ENCODE peak calls at places on chromosomes 16 and 17, in five cellular contexts. F, O, Z, G and W are unnamed samples.
A peak's percentile ranks its signal among the peaks of the same experiment; 100 is the strongest.

GRCh38 chr17:69967910-69968411 is 107.1 kb upstream of the KCNJ16 start:
- DNase-seq in F (no peak), O (no peak), Z (no peak), G (no peak), W (no peak)

GRCh38 chr17:15651583-15652110 is 32.1 kb upstream of the FBXW10B start:
- DNase-seq in F (peak; percentile 99), O (peak; percentile 84), Z (peak; percentile 94), G (peak; percentile 91), W (peak; percentile 95)

GRCh38 chr17:40519089-40519775 is 17.8 kb upstream of the TNS4 start:
- DNase-seq in F (no peak), O (no peak), Z (no peak), G (no peak), W (no peak)

GRCh38 chr17:7352559-7352889 is 562 bp downstream of the KCTD11 start:
- DNase-seq in F (no peak), O (no peak), Z (no peak), G (no peak), W (no peak)

GRCh38 chr16:86383488-86384262 is 126.7 kb upstream of the FOXF1 start:
- DNase-seq in F (peak; percentile 60), O (no peak), Z (no peak), G (no peak), W (no peak)

GRCh38 chr17:67316776-67317175 is 49.6 kb downstream of the PSMD12 start:
- DNase-seq in F (no peak), O (no peak), Z (no peak), G (no peak), W (no peak)

GRCh38 chr17:35344262-35344661 is 29.2 kb downstream of the SLFN11 start:
- DNase-seq in F (no peak), O (no peak), Z (no peak), G (no peak), W (no peak)

GRCh38 chr16:309476-309875 is 26.5 kb downstream of the PDIA2 start:
- DNase-seq in F (no peak), O (no peak), Z (no peak), G (no peak), W (no peak)

GRCh38 chr17:72357764-72358365 is 237.0 kb downstream of the SOX9 start:
- DNase-seq in F (no peak), O (no peak), Z (no peak), G (no peak), W (no peak)

GRCh38 chr16:12470311-12471229 is 333.1 kb downstream of the CPPED1 start:
- DNase-seq in F (no peak), O (peak; percentile 72), Z (no peak), G (no peak), W (no peak)

GRCh38 chr16:1407749-1408148 is 6.8 kb downstream of the UNKL start:
- DNase-seq in F (no peak), O (no peak), Z (no peak), G (no peak), W (no peak)

GRCh38 chr16:2517954-2518605 is 2.1 kb upstream of the AMDHD2 start:
- DNase-seq in F (no peak), O (peak; percentile 16), Z (no peak), G (no peak), W (no peak)

GRCh38 chr16:85245307-85246172 is 133.3 kb upstream of the CIBAR2 start:
- DNase-seq in F (peak; percentile 69), O (peak; percentile 80), Z (peak; percentile 53), G (peak; percentile 44), W (no peak)

GRCh38 chr16:84841787-84842300 is 22.1 kb downstream of the CRISPLD2 start:
- DNase-seq in F (no peak), O (no peak), Z (peak; percentile 83), G (peak; percentile 85), W (no peak)

GRCh38 chr16:27847030-27847550 is 216.4 kb downstream of the GSG1L start:
- DNase-seq in F (no peak), O (no peak), Z (no peak), G (peak; percentile 13), W (no peak)

GRCh38 chr16:84633622-84634021 is 14.7 kb upstream of the KLHL36 start:
- DNase-seq in F (no peak), O (peak; percentile 96), Z (no peak), G (peak; percentile 44), W (no peak)

GRCh38 chr17:74262601-74263000 is 11.4 kb upstream of the DNAI2 start:
- DNase-seq in F (no peak), O (no peak), Z (no peak), G (no peak), W (no peak)

GRCh38 chr16:397736-398332 is 835 bp downstream of the NME4 start:
- DNase-seq in F (peak; percentile 86), O (peak; percentile 74), Z (peak; percentile 81), G (peak; percentile 82), W (no peak)

GRCh38 chr17:73362697-73363096 is 50.9 kb upstream of the CDC42EP4 start:
- DNase-seq in F (peak; percentile 24), O (no peak), Z (no peak), G (no peak), W (no peak)

GRCh38 chr17:49968380-49969133 is 433 bp upstream of the DLX4 start:
- DNase-seq in F (peak; percentile 86), O (peak; percentile 51), Z (peak; percentile 63), G (peak; percentile 52), W (no peak)

GRCh38 chr17:5191541-5192417 is at the start of gene ZNF594:
- DNase-seq in F (peak; percentile 98), O (peak; percentile 96), Z (peak; percentile 96), G (peak; percentile 97), W (peak; percentile 98)
- TF ChIP-seq POLR2A in F (no peak), O (peak; percentile 60), Z (peak; percentile 69), G (no peak), W (peak; percentile 42)

GRCh38 chr17:79848370-79848766 is 9.1 kb upstream of the CBX4 start:
- DNase-seq in F (no peak), O (no peak), Z (no peak), G (no peak), W (no peak)

GRCh38 chr17:79844869-79845600 is 5.8 kb upstream of the CBX4 start:
- DNase-seq in F (peak; percentile 58), O (peak; percentile 70), Z (peak; percentile 68), G (peak; percentile 60), W (no peak)

GRCh38 chr17:79849953-79850352 is 10.7 kb upstream of the CBX4 start:
- DNase-seq in F (no peak), O (no peak), Z (no peak), G (no peak), W (no peak)

GRCh38 chr17:79845601-79845949 is 6.3 kb upstream of the CBX4 start:
- DNase-seq in F (peak; percentile 65), O (peak; percentile 51), Z (peak; percentile 57), G (no peak), W (no peak)

DNA sequence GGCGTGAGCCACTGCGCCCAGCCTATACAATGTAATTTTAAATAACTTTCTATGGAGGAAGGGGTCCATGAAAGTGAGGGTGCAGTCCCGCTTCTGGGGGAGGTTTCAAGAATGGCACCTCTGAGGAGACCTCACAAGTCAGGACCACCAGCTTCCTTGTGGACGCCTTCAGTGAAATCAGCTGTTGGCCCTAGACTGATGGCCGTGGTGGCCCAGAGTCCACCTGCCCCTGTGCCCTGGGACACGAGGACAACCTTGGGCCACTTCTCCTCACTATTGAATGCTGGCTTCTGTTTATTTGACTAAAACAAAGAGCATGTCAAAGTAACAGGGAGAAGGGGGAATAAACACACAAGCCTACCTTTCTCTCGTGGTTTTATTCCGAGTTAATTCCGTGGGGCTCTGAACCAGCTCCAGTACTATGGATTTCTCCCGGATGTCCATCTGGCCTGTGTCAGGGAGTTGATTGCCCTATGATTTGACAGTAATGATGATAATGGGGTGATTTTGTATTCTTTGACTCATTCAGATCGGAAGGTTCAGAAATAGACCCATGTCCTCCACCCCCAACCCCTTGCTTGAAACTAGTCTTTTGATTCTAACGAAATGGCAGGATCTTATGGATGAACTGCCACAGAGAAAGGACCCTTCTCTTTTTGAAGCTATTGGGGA is 8.6 kb upstream of the CBX4 start:
- DNase-seq in F (no peak), O (no peak), Z (no peak), G (no peak), W (no peak)
- TF ChIP-seq EP300 in F (no peak), O (no peak), Z (no peak), G (no peak), W (no peak)

GRCh38 chr17:33266116-33266515 is 27.0 kb downstream of the ASIC2 start:
- DNase-seq in F (no peak), O (no peak), Z (no peak), G (no peak), W (no peak)
- TF ChIP-seq POLR2A in F (no peak), O (no peak), Z (no peak), G (no peak), W (no peak)

GRCh38 chr17:3533752-3534151 is 23.9 kb downstream of the TRPV3 start:
- DNase-seq in F (no peak), O (no peak), Z (no peak), G (no peak), W (no peak)
- TF ChIP-seq EP300 in F (no peak), O (no peak), Z (no peak), G (no peak), W (no peak)

GRCh38 chr17:19374136-19374535 is 4.2 kb upstream of the MAPK7 start:
- DNase-seq in F (no peak), O (no peak), Z (no peak), G (no peak), W (no peak)

GRCh38 chr17:19372439-19372838 is 5.9 kb upstream of the MAPK7 start:
- DNase-seq in F (no peak), O (peak; percentile 14), Z (no peak), G (no peak), W (no peak)

GRCh38 chr17:19371259-19372003 is 6.9 kb upstream of the MAPK7 start:
- DNase-seq in F (no peak), O (no peak), Z (no peak), G (no peak), W (no peak)

GRCh38 chr17:19372004-19372365 is 6.3 kb upstream of the MAPK7 start:
- DNase-seq in F (no peak), O (no peak), Z (no peak), G (no peak), W (no peak)

DNA sequence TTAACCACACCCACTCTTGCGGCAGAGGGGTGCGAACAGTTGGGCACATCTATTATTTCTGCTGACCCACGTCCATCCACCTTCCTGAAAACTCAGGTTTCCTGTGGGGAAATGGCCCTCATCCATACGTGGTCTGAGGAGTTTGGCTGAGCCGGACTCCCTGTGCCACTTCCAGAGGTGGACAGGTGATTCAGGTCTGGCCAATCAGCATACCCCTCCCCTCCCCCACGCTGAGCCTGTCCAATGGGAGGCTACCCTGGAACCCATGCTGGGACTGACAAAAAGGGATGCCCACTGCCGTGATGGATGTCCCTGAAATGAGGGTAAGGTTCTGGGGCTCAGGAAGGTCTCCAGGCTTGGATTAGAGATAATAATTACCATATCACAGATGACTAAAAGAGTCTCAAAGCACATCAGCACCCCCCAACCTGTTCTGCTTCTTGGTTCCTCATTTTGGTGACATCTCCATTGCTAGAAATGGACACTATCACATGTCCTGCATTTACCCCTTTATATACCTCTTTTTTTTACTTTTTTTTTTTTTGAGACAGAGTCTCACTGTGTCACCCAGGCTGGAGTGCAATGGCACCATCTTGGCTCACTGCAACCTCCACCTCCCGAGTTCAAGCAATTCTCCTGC is 5.3 kb upstream of the MAPK7 start:
- DNase-seq in F (no peak), O (peak; percentile 19), Z (no peak), G (no peak), W (no peak)
- TF ChIP-seq POLR2A in F (no peak), O (no peak), Z (no peak), G (no peak), W (no peak)

GRCh38 chr16:62883526-62883925 is 847.3 kb upstream of the CDH8 start:
- DNase-seq in F (no peak), O (no peak), Z (no peak), G (no peak), W (no peak)

GRCh38 chr16:62882552-62883221 is 846.4 kb upstream of the CDH8 start:
- DNase-seq in F (no peak), O (no peak), Z (no peak), G (no peak), W (no peak)
- TF ChIP-seq EP300 in F (no peak), O (no peak), Z (no peak), G (no peak), W (no peak)